ENCODE peak calls at places on chromosomes 5 and 9, in five cellular contexts. One of them, this sample, is unnamed. For H3K36me3, the result is how much of the 10 kb centered on the place peaks cover.

GRCh38 chr5:7872517-7873149 is 3.7 kb downstream of the MTRR start:
- DNase-seq in neural progenitor cell: no peak
- DNase-seq in H1: no peak
- DNase-seq in astrocyte: no peak
- DNase-seq in HCT116: no peak
- DNase-seq in this sample: no peak

GRCh38 chr5:52825826-52826225 is 38.1 kb downstream of the ITGA1 start:
- DNase-seq in neural progenitor cell: no peak
- DNase-seq in H1: no peak
- DNase-seq in astrocyte: no peak
- DNase-seq in HCT116: no peak
- DNase-seq in this sample: no peak

GRCh38 chr9:36542355-36542754 is 30.3 kb upstream of the MELK start:
- DNase-seq in neural progenitor cell: peak
- DNase-seq in H1: no peak
- DNase-seq in astrocyte: no peak
- DNase-seq in HCT116: no peak
- DNase-seq in this sample: no peak

GRCh38 chr9:93207326-93207814 is 23.4 kb downstream of the WNK2 start:
- DNase-seq in neural progenitor cell: no peak
- DNase-seq in H1: no peak
- DNase-seq in astrocyte: peak
- DNase-seq in HCT116: no peak
- DNase-seq in this sample: peak

GRCh38 chr5:79728396-79728795 is 38.8 kb downstream of the CMYA5 start:
- DNase-seq in neural progenitor cell: no peak
- DNase-seq in H1: no peak
- DNase-seq in astrocyte: no peak
- DNase-seq in HCT116: no peak
- DNase-seq in this sample: no peak

GRCh38 chr9:88660611-88661010 is 125.6 kb downstream of the NXNL2 start:
- DNase-seq in neural progenitor cell: peak
- DNase-seq in H1: peak
- DNase-seq in astrocyte: no peak
- DNase-seq in HCT116: peak
- DNase-seq in this sample: no peak

GRCh38 chr5:139823757-139824355 is 28.2 kb downstream of the PSD2 start:
- DNase-seq in neural progenitor cell: no peak
- DNase-seq in H1: no peak
- DNase-seq in astrocyte: no peak
- DNase-seq in HCT116: no peak
- DNase-seq in this sample: no peak

GRCh38 chr5:10192309-10192708 is 57.4 kb downstream of the ATPSCKMT start:
- DNase-seq in neural progenitor cell: no peak
- DNase-seq in H1: no peak
- DNase-seq in astrocyte: peak
- DNase-seq in HCT116: no peak
- DNase-seq in this sample: no peak

GRCh38 chr9:1217076-1217475 is 166.9 kb downstream of the DMRT2 start:
- DNase-seq in neural progenitor cell: no peak
- DNase-seq in H1: no peak
- DNase-seq in astrocyte: no peak
- DNase-seq in HCT116: no peak
- DNase-seq in this sample: no peak

GRCh38 chr9:127182901-127183746 is 60.7 kb upstream of the ANGPTL2 start:
- DNase-seq in neural progenitor cell: no peak
- DNase-seq in H1: no peak
- DNase-seq in astrocyte: no peak
- DNase-seq in HCT116: no peak
- DNase-seq in this sample: no peak

GRCh38 chr5:72364961-72365360 is 44.8 kb downstream of the PTCD2 start:
- DNase-seq in neural progenitor cell: no peak
- DNase-seq in H1: no peak
- DNase-seq in astrocyte: no peak
- DNase-seq in HCT116: no peak
- DNase-seq in this sample: no peak

GRCh38 chr5:17828709-17829108 is 194.4 kb downstream of the TAF11L14 start:
- DNase-seq in neural progenitor cell: no peak
- DNase-seq in H1: no peak
- DNase-seq in astrocyte: peak
- DNase-seq in HCT116: no peak
- DNase-seq in this sample: no peak

GRCh38 chr5:95216136-95216955 is 68.5 kb downstream of the MCTP1 start:
- DNase-seq in neural progenitor cell: peak
- DNase-seq in H1: no peak
- DNase-seq in astrocyte: no peak
- DNase-seq in HCT116: no peak
- DNase-seq in this sample: no peak

GRCh38 chr9:111868475-111868874 is 28.1 kb upstream of the UGCG start:
- DNase-seq in neural progenitor cell: no peak
- DNase-seq in H1: peak
- DNase-seq in astrocyte: no peak
- DNase-seq in HCT116: no peak
- DNase-seq in this sample: no peak

GRCh38 chr5:80686757-80687156 is 32.0 kb upstream of the DHFR start:
- DNase-seq in neural progenitor cell: no peak
- DNase-seq in H1: no peak
- DNase-seq in astrocyte: peak
- DNase-seq in HCT116: peak
- DNase-seq in this sample: no peak

GRCh38 chr9:120066315-120066714 is 513.7 kb downstream of the CDK5RAP2 start:
- DNase-seq in neural progenitor cell: no peak
- DNase-seq in H1: no peak
- DNase-seq in astrocyte: no peak
- DNase-seq in HCT116: no peak
- DNase-seq in this sample: no peak

GRCh38 chr5:116942622-116943021 is 368.0 kb upstream of the SEMA6A start:
- DNase-seq in neural progenitor cell: no peak
- DNase-seq in H1: no peak
- DNase-seq in astrocyte: no peak
- DNase-seq in HCT116: no peak
- DNase-seq in this sample: no peak

GRCh38 chr9:120982851-120983250 is 56.3 kb upstream of the TRAF1 start:
- DNase-seq in neural progenitor cell: no peak
- DNase-seq in H1: no peak
- DNase-seq in astrocyte: no peak
- DNase-seq in HCT116: no peak
- DNase-seq in this sample: no peak

GRCh38 chr5:66164044-66164790 is 20.1 kb downstream of the SREK1 start:
- DNase-seq in neural progenitor cell: no peak
- DNase-seq in H1: no peak
- DNase-seq in astrocyte: no peak
- DNase-seq in HCT116: no peak
- DNase-seq in this sample: peak

GRCh38 chr9:89844535-89844934 is 239.7 kb downstream of the GADD45G start:
- DNase-seq in neural progenitor cell: no peak
- DNase-seq in H1: no peak
- DNase-seq in astrocyte: no peak
- DNase-seq in HCT116: no peak
- DNase-seq in this sample: no peak

GRCh38 chr5:40278881-40279280 is 400.8 kb upstream of the PTGER4 start:
- DNase-seq in neural progenitor cell: no peak
- DNase-seq in H1: no peak
- DNase-seq in astrocyte: no peak
- DNase-seq in HCT116: no peak
- DNase-seq in this sample: no peak

GRCh38 chr5:433836-434235 is 9.1 kb upstream of the EXOC3 start:
- DNase-seq in neural progenitor cell: no peak
- DNase-seq in H1: no peak
- DNase-seq in astrocyte: no peak
- DNase-seq in HCT116: no peak
- DNase-seq in this sample: no peak

GRCh38 chr5:99355881-99356280 is 427.1 kb upstream of the CHD1 start:
- DNase-seq in neural progenitor cell: no peak
- DNase-seq in H1: no peak
- DNase-seq in astrocyte: peak
- DNase-seq in HCT116: no peak
- DNase-seq in this sample: no peak

GRCh38 chr5:132115375-132115774 is 41.8 kb downstream of the CSF2 start:
- DNase-seq in neural progenitor cell: no peak
- DNase-seq in H1: no peak
- DNase-seq in astrocyte: no peak
- DNase-seq in HCT116: no peak
- DNase-seq in this sample: no peak

GRCh38 chr9:3698531-3698930 is 172.7 kb upstream of the RFX3 start:
- DNase-seq in neural progenitor cell: no peak
- DNase-seq in H1: no peak
- DNase-seq in astrocyte: no peak
- DNase-seq in HCT116: no peak
- DNase-seq in this sample: no peak

GRCh38 chr5:50320131-50320749 is 120.8 kb downstream of the EMB start:
- DNase-seq in neural progenitor cell: no peak
- DNase-seq in H1: no peak
- DNase-seq in astrocyte: no peak
- DNase-seq in HCT116: peak
- DNase-seq in this sample: no peak

GRCh38 chr9:7854763-7855162 is 55.2 kb upstream of the DMAC1 start:
- DNase-seq in neural progenitor cell: no peak
- DNase-seq in H1: no peak
- DNase-seq in astrocyte: no peak
- DNase-seq in HCT116: no peak
- DNase-seq in this sample: no peak

GRCh38 chr5:169416583-169417196 is 115.8 kb upstream of the SLIT3 start:
- DNase-seq in neural progenitor cell: peak
- DNase-seq in H1: no peak
- DNase-seq in astrocyte: peak
- DNase-seq in HCT116: no peak
- DNase-seq in this sample: no peak

GRCh38 chr9:130995399-130995941 is 13.5 kb upstream of the LAMC3 start:
- DNase-seq in neural progenitor cell: peak
- DNase-seq in H1: no peak
- DNase-seq in astrocyte: peak
- DNase-seq in HCT116: no peak
- DNase-seq in this sample: peak

GRCh38 chr9:109469646-109470358 is 28.3 kb downstream of the PTPN3 start:
- DNase-seq in neural progenitor cell: peak
- DNase-seq in H1: peak
- DNase-seq in astrocyte: peak
- DNase-seq in HCT116: peak
- DNase-seq in this sample: peak

GRCh38 chr5:132877938-132878337 is 4.5 kb downstream of the LEAP2 start:
- DNase-seq in neural progenitor cell: no peak
- DNase-seq in H1: no peak
- DNase-seq in astrocyte: peak
- DNase-seq in HCT116: no peak
- DNase-seq in this sample: no peak

GRCh38 chr5:173670130-173670591 is 53.7 kb upstream of the BOD1 start:
- DNase-seq in neural progenitor cell: no peak
- DNase-seq in H1: no peak
- DNase-seq in astrocyte: peak
- DNase-seq in HCT116: no peak
- DNase-seq in this sample: no peak

GRCh38 chr9:135254176-135255032 is 166.9 kb downstream of the OLFM1 start:
- DNase-seq in neural progenitor cell: no peak
- DNase-seq in H1: no peak
- DNase-seq in astrocyte: no peak
- DNase-seq in HCT116: no peak
- DNase-seq in this sample: no peak
- H3K36me3 ChIP-seq in neural progenitor cell: under half
- H3K36me3 ChIP-seq in H1: under half
- H3K36me3 ChIP-seq in astrocyte: under half
- H3K36me3 ChIP-seq in HCT116: under half
- H3K36me3 ChIP-seq in this sample: under half

GRCh38 chr5:1644810-1645571 is 121.2 kb upstream of the LPCAT1 start:
- DNase-seq in neural progenitor cell: peak
- DNase-seq in H1: peak
- DNase-seq in astrocyte: peak
- DNase-seq in HCT116: peak
- DNase-seq in this sample: peak
- H3K9ac ChIP-seq in neural progenitor cell: no peak
- H3K9ac ChIP-seq in H1: no peak
- H3K9ac ChIP-seq in astrocyte: no peak
- H3K9ac ChIP-seq in HCT116: no peak
- H3K9ac ChIP-seq in this sample: no peak

GRCh38 chr9:98778251-98778650 is 18.1 kb downstream of the ANKS6 start:
- DNase-seq in neural progenitor cell: no peak
- DNase-seq in H1: no peak
- DNase-seq in astrocyte: no peak
- DNase-seq in HCT116: no peak
- DNase-seq in this sample: no peak
- H3K36me3 ChIP-seq in neural progenitor cell: under half
- H3K36me3 ChIP-seq in H1: under half
- H3K36me3 ChIP-seq in astrocyte: under half
- H3K36me3 ChIP-seq in HCT116: under half
- H3K36me3 ChIP-seq in this sample: under half

GRCh38 chr9:70534471-70534870 is 120.0 kb upstream of the KLF9 start:
- DNase-seq in neural progenitor cell: no peak
- DNase-seq in H1: no peak
- DNase-seq in astrocyte: peak
- DNase-seq in HCT116: no peak
- DNase-seq in this sample: no peak

GRCh38 chr9:70532753-70533152 is 118.3 kb upstream of the KLF9 start:
- DNase-seq in neural progenitor cell: no peak
- DNase-seq in H1: no peak
- DNase-seq in astrocyte: no peak
- DNase-seq in HCT116: no peak
- DNase-seq in this sample: no peak

GRCh38 chr9:70534058-70534457 is 119.6 kb upstream of the KLF9 start:
- DNase-seq in neural progenitor cell: no peak
- DNase-seq in H1: no peak
- DNase-seq in astrocyte: no peak
- DNase-seq in HCT116: no peak
- DNase-seq in this sample: no peak

GRCh38 chr9:70531286-70531685 is 116.8 kb upstream of the KLF9 start:
- DNase-seq in neural progenitor cell: no peak
- DNase-seq in H1: no peak
- DNase-seq in astrocyte: no peak
- DNase-seq in HCT116: no peak
- DNase-seq in this sample: no peak

GRCh38 chr9:70533492-70533891 is 119.0 kb upstream of the KLF9 start:
- DNase-seq in neural progenitor cell: no peak
- DNase-seq in H1: no peak
- DNase-seq in astrocyte: no peak
- DNase-seq in HCT116: no peak
- DNase-seq in this sample: no peak
- H3K9ac ChIP-seq in neural progenitor cell: no peak
- H3K9ac ChIP-seq in H1: no peak
- H3K9ac ChIP-seq in astrocyte: no peak
- H3K9ac ChIP-seq in HCT116: no peak
- H3K9ac ChIP-seq in this sample: no peak

This sample was measured in SK-N-MC.